ENCODE peak calls at places on chromosome 22, in seven cellular contexts. W, Q, Y, C, B, D and E are unnamed samples.

GRCh38 chr22:42621505-42622002 is 6.9 kb upstream of the POLDIP3 start:
- DNase-seq in C (peak), W (peak), Q (peak), B (peak), Y (peak), D (peak), E (peak)

GRCh38 chr22:46667245-46667623 is 47.0 kb downstream of the GRAMD4 start:
- DNase-seq in B (no peak), Y (no peak), C (no peak), Q (no peak), W (no peak), D (no peak), E (no peak)

GRCh38 chr22:32080904-32081303 is 37.8 kb downstream of the SLC5A1 start:
- DNase-seq in D (peak), C (no peak), Q (peak), Y (no peak), W (peak), B (no peak), E (peak)

GRCh38 chr22:43088616-43088978 is 594 bp downstream of the TTLL1 start:
- DNase-seq in Q (no peak), C (no peak), W (no peak), Y (no peak), B (no peak), D (no peak), E (no peak)

GRCh38 chr22:47051435-47052175 is 289.2 kb downstream of the TBC1D22A start:
- DNase-seq in W (no peak), B (no peak), Y (no peak), Q (no peak), D (no peak), C (no peak), E (no peak)

GRCh38 chr22:38165929-38166593 is 15.6 kb downstream of the PLA2G6 start:
- DNase-seq in B (no peak), D (no peak), Q (no peak), W (no peak), C (no peak), Y (no peak), E (no peak)

GRCh38 chr22:24977370-24978230 is 25.1 kb downstream of the KIAA1671 start:
- DNase-seq in W (peak), Y (no peak), Q (no peak), D (peak), B (no peak), C (peak), E (no peak)

GRCh38 chr22:50530280-50530856 is 556 bp upstream of the TYMP start:
- DNase-seq in D (peak), W (peak), Y (peak), C (peak), Q (no peak), B (no peak), E (peak)

GRCh38 chr22:45170001-45170466 is 6.3 kb downstream of the NUP50 start:
- DNase-seq in D (peak), Y (no peak), Q (no peak), B (no peak), C (no peak), W (no peak), E (no peak)

GRCh38 chr22:37334461-37334858 is 52.2 kb downstream of the CYTH4 start:
- DNase-seq in B (no peak), D (no peak), Y (no peak), W (no peak), Q (no peak), C (no peak), E (no peak)

GRCh38 chr22:26416670-26417270 is 12.3 kb upstream of the ASPHD2 start:
- DNase-seq in C (no peak), B (no peak), Q (peak), Y (no peak), W (peak), D (peak), E (peak)

GRCh38 chr22:27115816-27116256 is 458.4 kb downstream of the MIAT start:
- DNase-seq in D (no peak), W (peak), Q (peak), B (no peak), Y (no peak), C (no peak), E (peak)

GRCh38 chr22:25668437-25668836 is 73.6 kb upstream of the MYO18B start:
- DNase-seq in C (peak), Y (no peak), D (peak), W (peak), B (no peak), Q (no peak), E (no peak)

GRCh38 chr22:17999851-18000250 is 24.5 kb downstream of the MICAL3 start:
- DNase-seq in B (no peak), D (no peak), C (no peak), W (peak), Y (no peak), Q (no peak), E (no peak)

GRCh38 chr22:19873138-19873959 is 18.7 kb upstream of the GNB1L start:
- DNase-seq in D (no peak), W (no peak), Q (no peak), Y (no peak), C (peak), B (no peak), E (no peak)

GRCh38 chr22:41140365-41140957 is 48.1 kb downstream of the EP300 start:
- DNase-seq in B (no peak), Y (no peak), W (no peak), Q (no peak), D (no peak), C (no peak), E (no peak)

GRCh38 chr22:40443675-40444482 is 73.5 kb downstream of the SGSM3 start:
- DNase-seq in Q (no peak), W (no peak), B (no peak), C (no peak), D (peak), Y (no peak), E (no peak)

GRCh38 chr22:43268261-43268660 is 74.9 kb downstream of the SCUBE1 start:
- DNase-seq in C (no peak), Q (no peak), B (no peak), W (no peak), D (no peak), Y (no peak), E (no peak)

GRCh38 chr22:38406617-38407016 is 48.4 kb downstream of the KCNJ4 start:
- DNase-seq in Y (no peak), C (no peak), W (peak), B (no peak), Q (no peak), D (peak), E (no peak)

GRCh38 chr22:40533712-40534378 is 102.7 kb downstream of the MRTFA start:
- DNase-seq in Y (no peak), B (peak), D (peak), C (no peak), Q (peak), W (peak), E (peak)

GRCh38 chr22:37244114-37244921 is at the start of gene RAC2:
- DNase-seq in Y (peak), C (no peak), B (peak), D (peak), Q (peak), W (peak), E (peak)